ENCODE peak calls at places on chromosomes 6 and 20, in seven cellular contexts. W is renal cortical epithelial cell, C is GM23248, G is adrenal gland, P is amygdala, A is NCI-H1092 treated with DMSO at 0.1 percent for 48 hours, F is neural progenitor cell. K is an unnamed sample.

GRCh38 chr6:26122005-26122388 is 34.8 kb downstream of the HFE start:
- DNase-seq in C (no peak), W (no peak), A (no peak), P (no peak), G (no peak), F (no peak), K (no peak)

GRCh38 chr6:33950891-33951889 is 147.4 kb upstream of the MLN start:
- DNase-seq in P (no peak), F (no peak), A (no peak), G (no peak), C (no peak), W (no peak), K (no peak)

GRCh38 chr6:134299236-134299635 is 18.7 kb downstream of the SGK1 start:
- DNase-seq in F (no peak), C (peak), G (no peak), P (no peak), W (peak), A (no peak), K (no peak)

GRCh38 chr20:64101731-64102621 is 5.4 kb downstream of the NPBWR2 start:
- DNase-seq in P (no peak), A (no peak), F (peak), G (no peak), C (peak), W (no peak), K (peak)

GRCh38 chr6:154907293-154907692 is 87.8 kb upstream of the TIAM2 start:
- DNase-seq in A (no peak), F (no peak), C (no peak), P (no peak), G (no peak), W (peak), K (no peak)

GRCh38 chr20:32227744-32228688 is 20.3 kb downstream of the POFUT1 start:
- DNase-seq in A (no peak), C (no peak), W (no peak), G (no peak), F (no peak), P (no peak), K (no peak)

GRCh38 chr20:19784511-19785172 is 26.6 kb downstream of the RIN2 start:
- DNase-seq in G (peak), C (peak), W (peak), P (peak), F (peak), A (peak), K (peak)

GRCh38 chr6:104629826-104630225 is 229.9 kb downstream of the HACE1 start:
- DNase-seq in F (no peak), W (no peak), C (no peak), G (no peak), P (no peak), A (no peak), K (no peak)

GRCh38 chr6:34589633-34590139 is 33.6 kb upstream of the SPDEF start:
- DNase-seq in A (no peak), F (no peak), C (no peak), W (no peak), G (no peak), P (no peak), K (no peak)